ENCODE peak calls at places on chromosomes 3 and 15, in seven cellular contexts. X, R, T, Y, S, Q and D are unnamed samples.

GRCh38 chr15:59283717-59284336 is 77.2 kb downstream of the LDHAL6B start:
- DNase-seq in X (no peak), R (peak), T (no peak), Y (no peak), S (no peak), Q (no peak), D (no peak)

GRCh38 chr15:69585937-69586336 is 133.3 kb downstream of the RPLP1 start:
- DNase-seq in X (no peak), R (no peak), T (no peak), Y (no peak), S (no peak), Q (no peak), D (no peak)

GRCh38 chr3:32110233-32110760 is 3.9 kb downstream of the GPD1L start:
- DNase-seq in X (no peak), R (no peak), T (no peak), Y (no peak), S (no peak), Q (no peak), D (no peak)

GRCh38 chr3:43736558-43736995 is 45.8 kb downstream of the ABHD5 start:
- DNase-seq in X (no peak), R (no peak), T (peak), Y (no peak), S (no peak), Q (no peak), D (no peak)

GRCh38 chr15:59917504-59918157 is 86.5 kb upstream of the FOXB1 start:
- DNase-seq in X (peak), R (peak), T (peak), Y (peak), S (no peak), Q (peak), D (peak)

GRCh38 chr15:39907216-39907615 is 12.8 kb downstream of the GPR176 start:
- DNase-seq in X (no peak), R (no peak), T (no peak), Y (no peak), S (no peak), Q (no peak), D (no peak)

GRCh38 chr3:123939706-123940105 is 21.3 kb downstream of the CCDC14 start:
- DNase-seq in X (no peak), R (no peak), T (no peak), Y (no peak), S (no peak), Q (no peak), D (no peak)

GRCh38 chr3:47008258-47008671 is 28.8 kb downstream of the NBEAL2 start:
- DNase-seq in X (no peak), R (no peak), T (no peak), Y (no peak), S (no peak), Q (no peak), D (no peak)

GRCh38 chr3:190537131-190537530 is 23.2 kb downstream of the IL1RAP start:
- DNase-seq in X (no peak), R (no peak), T (no peak), Y (no peak), S (no peak), Q (no peak), D (no peak)

GRCh38 chr15:58432421-58432820 is 630 bp downstream of the LIPC start:
- DNase-seq in X (no peak), R (no peak), T (peak), Y (no peak), S (no peak), Q (peak), D (no peak)

GRCh38 chr3:65200312-65200711 is 512.5 kb upstream of the ADAMTS9 start:
- DNase-seq in X (no peak), R (no peak), T (no peak), Y (no peak), S (no peak), Q (no peak), D (no peak)

GRCh38 chr3:19668163-19668562 is 265.9 kb downstream of the EFHB start:
- DNase-seq in X (no peak), R (no peak), T (no peak), Y (no peak), S (no peak), Q (no peak), D (no peak)

GRCh38 chr3:16147226-16147625 is 27.3 kb upstream of the GALNT15 start:
- DNase-seq in X (peak), R (no peak), T (peak), Y (no peak), S (no peak), Q (no peak), D (peak)

GRCh38 chr15:43526261-43526930 is 9.0 kb downstream of the MAP1A start:
- DNase-seq in X (no peak), R (no peak), T (no peak), Y (no peak), S (no peak), Q (no peak), D (no peak)